ENCODE peak calls at places on chromosomes 16 and 17, in four cellular contexts. One of them, this sample, is unnamed.

GRCh38 chr17:80502578-80502877 is 26.1 kb upstream of the NPTX1 start:
- DNase-seq in CD8-positive, alpha-beta T cell: no peak
- DNase-seq in keratinocyte: no peak
- DNase-seq in breast epithelium: no peak
- DNase-seq in this sample: no peak

GRCh38 chr17:6569391-6570302 is 13.3 kb upstream of the PITPNM3 start:
- DNase-seq in breast epithelium: no peak
- DNase-seq in keratinocyte: no peak
- DNase-seq in CD8-positive, alpha-beta T cell: no peak
- DNase-seq in this sample: no peak

GRCh38 chr17:4375039-4375748 is 8.7 kb upstream of the UBE2G1 start:
- DNase-seq in CD8-positive, alpha-beta T cell: no peak
- DNase-seq in breast epithelium: no peak
- DNase-seq in keratinocyte: no peak
- DNase-seq in this sample: no peak

GRCh38 chr17:44331249-44331760 is 6.7 kb upstream of the SLC25A39 start:
- DNase-seq in breast epithelium: peak; percentile 65
- DNase-seq in keratinocyte: no peak
- DNase-seq in CD8-positive, alpha-beta T cell: peak; percentile 75
- DNase-seq in this sample: peak; percentile 62

GRCh38 chr17:9875441-9875840 is 29.6 kb downstream of the RCVRN start:
- DNase-seq in keratinocyte: no peak
- DNase-seq in breast epithelium: no peak
- DNase-seq in CD8-positive, alpha-beta T cell: no peak
- DNase-seq in this sample: no peak

GRCh38 chr17:2259769-2260536 is 43.6 kb downstream of the SMG6 start:
- DNase-seq in CD8-positive, alpha-beta T cell: peak; percentile 59
- DNase-seq in keratinocyte: no peak
- DNase-seq in breast epithelium: no peak
- DNase-seq in this sample: no peak

GRCh38 chr16:70695351-70696070 is 9.7 kb upstream of the MTSS2 start:
- DNase-seq in keratinocyte: no peak
- DNase-seq in breast epithelium: no peak
- DNase-seq in CD8-positive, alpha-beta T cell: peak; percentile 33
- DNase-seq in this sample: no peak

GRCh38 chr17:9644910-9645751 is at the start of gene USP43:
- DNase-seq in breast epithelium: peak; percentile 27
- DNase-seq in keratinocyte: no peak
- DNase-seq in CD8-positive, alpha-beta T cell: no peak
- DNase-seq in this sample: no peak

GRCh38 chr16:57251352-57251751 is 6.3 kb downstream of the ARL2BP start:
- DNase-seq in CD8-positive, alpha-beta T cell: no peak
- DNase-seq in breast epithelium: no peak
- DNase-seq in keratinocyte: no peak
- DNase-seq in this sample: peak; percentile 3

GRCh38 chr17:83062011-83062817 is 17.2 kb upstream of the METRNL start:
- DNase-seq in keratinocyte: no peak
- DNase-seq in breast epithelium: peak; percentile 16
- DNase-seq in CD8-positive, alpha-beta T cell: no peak
- DNase-seq in this sample: no peak

GRCh38 chr16:72434159-72434558 is 262.2 kb upstream of the PMFBP1 start:
- DNase-seq in CD8-positive, alpha-beta T cell: no peak
- DNase-seq in breast epithelium: no peak
- DNase-seq in keratinocyte: no peak
- DNase-seq in this sample: no peak

GRCh38 chr17:19021622-19022083 is 17.1 kb upstream of the FAM83G start:
- DNase-seq in keratinocyte: no peak
- DNase-seq in breast epithelium: no peak
- DNase-seq in CD8-positive, alpha-beta T cell: peak; percentile 28
- DNase-seq in this sample: no peak

GRCh38 chr17:82647593-82648164 is 565 bp downstream of the WDR45B start:
- DNase-seq in CD8-positive, alpha-beta T cell: peak; percentile 47
- DNase-seq in breast epithelium: peak; percentile 23
- DNase-seq in keratinocyte: no peak
- DNase-seq in this sample: no peak

GRCh38 chr17:73189417-73190099 is 3.3 kb upstream of the COG1 start:
- DNase-seq in breast epithelium: no peak
- DNase-seq in keratinocyte: no peak
- DNase-seq in CD8-positive, alpha-beta T cell: no peak
- DNase-seq in this sample: no peak

GRCh38 chr16:19884021-19884485 is 595 bp downstream of the GPRC5B start:
- DNase-seq in breast epithelium: peak; percentile 28
- DNase-seq in keratinocyte: no peak
- DNase-seq in CD8-positive, alpha-beta T cell: no peak
- DNase-seq in this sample: no peak

GRCh38 chr17:80790981-80791742 is 200.5 kb upstream of the CHMP6 start:
- DNase-seq in keratinocyte: no peak
- DNase-seq in CD8-positive, alpha-beta T cell: no peak
- DNase-seq in breast epithelium: no peak
- DNase-seq in this sample: no peak

GRCh38 chr17:82238562-82239201 is 9.8 kb downstream of the SLC16A3 start:
- DNase-seq in CD8-positive, alpha-beta T cell: peak; percentile 72
- DNase-seq in breast epithelium: peak; percentile 86
- DNase-seq in keratinocyte: peak; percentile 66
- DNase-seq in this sample: no peak

GRCh38 chr17:7882068-7882467 is 6.5 kb upstream of the CHD3 start:
- DNase-seq in keratinocyte: no peak
- DNase-seq in breast epithelium: no peak
- DNase-seq in CD8-positive, alpha-beta T cell: no peak
- DNase-seq in this sample: no peak

GRCh38 chr17:27226611-27227234 is 67.2 kb upstream of the WSB1 start:
- DNase-seq in keratinocyte: no peak
- DNase-seq in CD8-positive, alpha-beta T cell: no peak
- DNase-seq in breast epithelium: no peak
- DNase-seq in this sample: no peak

GRCh38 chr16:50271148-50272041 is 5.0 kb downstream of the ADCY7 start:
- DNase-seq in CD8-positive, alpha-beta T cell: no peak
- DNase-seq in keratinocyte: no peak
- DNase-seq in breast epithelium: no peak
- DNase-seq in this sample: no peak

GRCh38 chr17:39942076-39942475 is 14.5 kb downstream of the LRRC3C start:
- DNase-seq in CD8-positive, alpha-beta T cell: no peak
- DNase-seq in breast epithelium: no peak
- DNase-seq in keratinocyte: no peak
- DNase-seq in this sample: no peak

GRCh38 chr16:4085405-4085970 is 30.8 kb downstream of the ADCY9 start:
- DNase-seq in CD8-positive, alpha-beta T cell: no peak
- DNase-seq in keratinocyte: peak; percentile 7
- DNase-seq in breast epithelium: peak; percentile 7
- DNase-seq in this sample: no peak

GRCh38 chr17:15413101-15413750 is 54.2 kb downstream of the CDRT4 start:
- DNase-seq in breast epithelium: no peak
- DNase-seq in keratinocyte: no peak
- DNase-seq in CD8-positive, alpha-beta T cell: no peak
- DNase-seq in this sample: no peak

GRCh38 chr17:78958556-78959191 is 21.0 kb downstream of the LGALS3BP start:
- DNase-seq in keratinocyte: no peak
- DNase-seq in CD8-positive, alpha-beta T cell: no peak
- DNase-seq in breast epithelium: no peak
- DNase-seq in this sample: no peak

GRCh38 chr17:59427425-59427921 is 96.0 kb downstream of the YPEL2 start:
- DNase-seq in keratinocyte: no peak
- DNase-seq in breast epithelium: no peak
- DNase-seq in CD8-positive, alpha-beta T cell: no peak
- DNase-seq in this sample: no peak

GRCh38 chr16:10502766-10503165 is 77.6 kb downstream of the EMP2 start:
- DNase-seq in CD8-positive, alpha-beta T cell: no peak
- DNase-seq in breast epithelium: no peak
- DNase-seq in keratinocyte: no peak
- DNase-seq in this sample: no peak

GRCh38 chr17:77946900-77947643 is 11.4 kb upstream of the TNRC6C start:
- DNase-seq in breast epithelium: no peak
- DNase-seq in CD8-positive, alpha-beta T cell: no peak
- DNase-seq in keratinocyte: no peak
- DNase-seq in this sample: no peak

GRCh38 chr17:45277992-45278391 is 16.1 kb upstream of the SPATA32 start:
- DNase-seq in keratinocyte: no peak
- DNase-seq in breast epithelium: no peak
- DNase-seq in CD8-positive, alpha-beta T cell: no peak
- DNase-seq in this sample: no peak

DNA sequence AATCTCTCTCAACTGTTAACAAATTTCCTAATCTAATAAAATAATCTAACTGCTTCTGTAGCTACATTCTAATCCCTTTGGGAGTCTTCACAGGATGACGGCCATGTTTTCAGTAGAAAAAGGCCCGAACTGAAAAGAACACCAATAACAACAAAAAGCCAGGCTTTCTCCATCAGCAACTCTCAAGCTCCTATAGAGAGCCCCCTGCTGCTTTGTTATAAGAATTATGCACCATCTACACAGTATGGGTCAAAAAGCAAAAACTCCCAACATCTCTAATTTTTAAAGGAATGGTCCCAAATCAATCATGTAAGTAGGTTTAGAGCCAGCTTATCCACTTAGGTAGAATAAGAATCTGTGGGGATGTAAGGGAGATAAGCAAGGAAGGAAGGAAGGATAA is 163.6 kb upstream of the C17orf78 start:
- DNase-seq in breast epithelium: no peak
- DNase-seq in keratinocyte: no peak
- DNase-seq in CD8-positive, alpha-beta T cell: no peak
- DNase-seq in this sample: no peak
- TF ChIP-seq CTCF in breast epithelium: no peak
- TF ChIP-seq CTCF in keratinocyte: no peak
- TF ChIP-seq CTCF in CD8-positive, alpha-beta T cell: no peak
- TF ChIP-seq CTCF in this sample: no peak

DNA sequence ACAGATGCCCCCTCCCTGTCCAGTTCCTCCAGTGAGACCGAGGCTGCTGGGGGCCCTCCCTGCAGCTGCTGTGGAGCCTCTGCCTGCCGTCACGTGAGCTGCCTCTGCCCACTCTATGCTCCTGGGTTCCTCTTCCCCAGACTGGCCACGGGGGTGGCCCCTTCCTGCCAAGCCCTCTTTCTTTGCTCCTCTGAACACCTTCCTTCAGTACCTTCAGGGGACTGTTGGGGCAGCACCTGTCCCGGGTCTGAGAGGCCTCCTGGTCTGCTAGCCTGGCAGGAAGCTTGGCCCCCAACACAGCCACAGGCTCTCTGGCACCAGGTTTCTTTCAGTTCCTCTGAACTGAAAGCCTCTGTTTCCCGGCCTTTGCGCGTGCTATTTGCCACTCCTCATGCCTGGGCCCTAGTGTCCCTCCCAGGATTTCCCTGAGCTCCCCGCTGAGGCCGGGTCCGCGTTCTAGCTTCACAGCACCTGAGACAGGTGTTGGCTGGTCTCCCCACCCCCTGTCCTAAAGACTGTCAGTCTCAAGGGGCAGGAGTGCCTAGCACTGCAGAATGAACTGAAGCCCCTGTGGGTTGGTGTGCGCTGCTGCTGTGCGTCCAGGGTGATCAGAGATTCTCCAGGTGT is 6.6 kb upstream of the ATP6V0C start:
- DNase-seq in CD8-positive, alpha-beta T cell: no peak
- DNase-seq in keratinocyte: no peak
- DNase-seq in breast epithelium: no peak
- DNase-seq in this sample: no peak
- TF ChIP-seq CTCF in CD8-positive, alpha-beta T cell: no peak
- TF ChIP-seq CTCF in keratinocyte: no peak
- TF ChIP-seq CTCF in breast epithelium: no peak
- TF ChIP-seq CTCF in this sample: no peak

GRCh38 chr17:49632201-49632600 is 45.7 kb downstream of the SPOP start:
- DNase-seq in CD8-positive, alpha-beta T cell: no peak
- DNase-seq in keratinocyte: no peak
- DNase-seq in breast epithelium: no peak
- DNase-seq in this sample: no peak

GRCh38 chr17:49631496-49631895 is 46.4 kb downstream of the SPOP start:
- DNase-seq in breast epithelium: no peak
- DNase-seq in CD8-positive, alpha-beta T cell: no peak
- DNase-seq in keratinocyte: no peak
- DNase-seq in this sample: no peak

GRCh38 chr17:49634487-49634865 is 43.4 kb downstream of the SPOP start:
- DNase-seq in breast epithelium: no peak
- DNase-seq in CD8-positive, alpha-beta T cell: no peak
- DNase-seq in keratinocyte: no peak
- DNase-seq in this sample: no peak

GRCh38 chr17:49633762-49634486 is 44.0 kb downstream of the SPOP start:
- DNase-seq in keratinocyte: no peak
- DNase-seq in CD8-positive, alpha-beta T cell: no peak
- DNase-seq in breast epithelium: no peak
- DNase-seq in this sample: no peak

GRCh38 chr17:49633250-49633649 is 44.6 kb downstream of the SPOP start:
- DNase-seq in CD8-positive, alpha-beta T cell: no peak
- DNase-seq in breast epithelium: no peak
- DNase-seq in keratinocyte: no peak
- DNase-seq in this sample: no peak
- TF ChIP-seq CTCF in CD8-positive, alpha-beta T cell: no peak
- TF ChIP-seq CTCF in breast epithelium: no peak
- TF ChIP-seq CTCF in keratinocyte: no peak
- TF ChIP-seq CTCF in this sample: no peak

GRCh38 chr17:74603746-74604145 is 11.7 kb upstream of the CD300LD start:
- DNase-seq in breast epithelium: no peak
- DNase-seq in CD8-positive, alpha-beta T cell: no peak
- DNase-seq in keratinocyte: no peak
- DNase-seq in this sample: no peak

GRCh38 chr17:74599531-74599939 is 7.5 kb upstream of the CD300LD start:
- DNase-seq in breast epithelium: no peak
- DNase-seq in CD8-positive, alpha-beta T cell: no peak
- DNase-seq in keratinocyte: no peak
- DNase-seq in this sample: no peak

GRCh38 chr17:74603032-74603635 is 11.1 kb upstream of the CD300LD start:
- DNase-seq in breast epithelium: no peak
- DNase-seq in keratinocyte: no peak
- DNase-seq in CD8-positive, alpha-beta T cell: no peak
- DNase-seq in this sample: no peak

GRCh38 chr17:74604200-74604599 is 12.1 kb upstream of the CD300LD start:
- DNase-seq in keratinocyte: no peak
- DNase-seq in breast epithelium: no peak
- DNase-seq in CD8-positive, alpha-beta T cell: no peak
- DNase-seq in this sample: no peak

DNA sequence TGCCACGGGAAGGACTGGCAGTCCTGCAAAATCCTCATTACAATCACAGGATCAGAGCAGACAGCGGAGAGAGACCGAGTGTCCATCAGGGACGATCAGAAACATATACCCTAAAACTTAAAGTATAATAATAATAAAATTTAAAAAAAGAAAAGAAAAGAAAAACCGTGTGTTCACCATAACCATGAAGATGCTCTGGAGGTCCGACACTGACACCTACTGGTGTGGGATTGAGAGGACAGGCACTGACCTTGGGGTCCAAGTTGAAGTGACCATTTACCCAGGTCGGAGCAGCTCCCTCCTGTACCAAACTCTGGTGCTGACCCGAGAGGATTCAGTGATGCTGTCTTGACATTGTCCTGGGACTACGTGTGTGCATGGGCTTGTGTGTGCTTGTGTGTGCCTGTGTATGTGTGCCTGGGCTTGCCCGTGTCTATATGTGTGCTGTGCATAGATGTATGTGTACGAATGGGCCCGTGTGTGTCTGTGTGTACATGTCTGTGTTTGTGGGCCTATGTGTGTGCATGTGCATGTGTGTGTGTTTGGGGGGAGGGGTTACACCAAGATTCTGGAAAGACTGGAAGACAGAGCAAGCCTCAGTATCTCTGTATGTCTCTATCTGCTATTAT is 10.0 kb upstream of the CD300LD start:
- DNase-seq in breast epithelium: no peak
- DNase-seq in keratinocyte: no peak
- DNase-seq in CD8-positive, alpha-beta T cell: peak; percentile 24
- DNase-seq in this sample: no peak
- TF ChIP-seq CTCF in breast epithelium: no peak
- TF ChIP-seq CTCF in keratinocyte: peak; percentile 75
- TF ChIP-seq CTCF in CD8-positive, alpha-beta T cell: peak; percentile 40
- TF ChIP-seq CTCF in this sample: no peak

This sample was measured in omental fat pad.